ENCODE peak calls at places on chromosomes 13 and 19, in four cellular contexts. J, L, M and A are unnamed samples.

GRCh38 chr13:101978546-101979315 is 423.1 kb downstream of the FGF14 start:
- DNase-seq in J (no peak), L (no peak), M (no peak), A (no peak)

GRCh38 chr19:5564930-5565329 is 2.8 kb downstream of the TINCR start:
- DNase-seq in J (no peak), L (no peak), M (no peak), A (no peak)

GRCh38 chr13:105897575-105897974 is 637.9 kb downstream of the EFNB2 start:
- DNase-seq in J (no peak), L (no peak), M (no peak), A (no peak)

GRCh38 chr13:86856996-86857395 is 814.2 kb upstream of the SLITRK5 start:
- DNase-seq in J (no peak), L (no peak), M (no peak), A (no peak)

GRCh38 chr19:46881092-46881491 is 20.3 kb downstream of the ARHGAP35 start:
- DNase-seq in J (no peak), L (no peak), M (no peak), A (no peak)

GRCh38 chr13:24135674-24136300 is 24.7 kb upstream of the SPATA13 start:
- DNase-seq in J (no peak), L (no peak), M (no peak), A (no peak)

GRCh38 chr13:28100149-28101121 is at the start of gene FLT3:
- DNase-seq in J (peak), L (no peak), M (no peak), A (peak)

GRCh38 chr19:42284066-42284501 is 15.0 kb downstream of the CIC start:
- DNase-seq in J (peak), L (peak), M (no peak), A (peak)

GRCh38 chr13:49428041-49428763 is 15.7 kb downstream of the CAB39L start:
- DNase-seq in J (no peak), L (no peak), M (no peak), A (no peak)

GRCh38 chr19:49468746-49469447 is 5.1 kb upstream of the FLT3LG start:
- DNase-seq in J (peak), L (no peak), M (no peak), A (no peak)

GRCh38 chr19:44576843-44577565 is 36.4 kb upstream of the IGSF23 start:
- DNase-seq in J (peak), L (no peak), M (no peak), A (no peak)

GRCh38 chr13:60453490-60453889 is 56.5 kb downstream of the TDRD3 start:
- DNase-seq in J (no peak), L (no peak), M (no peak), A (no peak)

GRCh38 chr19:3673506-3674439 is 26.5 kb downstream of the PIP5K1C start:
- DNase-seq in J (no peak), L (no peak), M (no peak), A (no peak)

GRCh38 chr19:51450730-51451307 is 7.4 kb downstream of the SIGLEC8 start:
- DNase-seq in J (no peak), L (no peak), M (no peak), A (no peak)

GRCh38 chr13:103898481-103898880 is 832.3 kb upstream of the SLC10A2 start:
- DNase-seq in J (no peak), L (no peak), M (no peak), A (no peak)

GRCh38 chr13:74210693-74211393 is 76.6 kb upstream of the KLF12 start:
- DNase-seq in J (peak), L (no peak), M (peak), A (no peak)

GRCh38 chr19:27679905-27680304 is 1533.0 kb downstream of the UQCRFS1 start:
- DNase-seq in J (no peak), L (no peak), M (no peak), A (no peak)

GRCh38 chr19:7527516-7528191 is 5.2 kb downstream of the MCOLN1 start:
- DNase-seq in J (no peak), L (no peak), M (no peak), A (no peak)